ENCODE peak calls at places on chromosomes 4 and X, in four cellular contexts. Y is stimulated activated CD4-positive, alpha-beta T cell treated with anti-CD3 and anti-CD28 coated beads, Interleukin-2, amount 100 ng/mL, for 48 hours; R is posterior vena cava; F is left lung. A is an unnamed sample.

GRCh38 chr4:71231073-71231752 is 107.6 kb upstream of the SLC4A4 start:
- DNase-seq in F (peak), R (peak), Y (no peak), A (peak)

GRCh38 chr4:26197018-26197779 is 123.6 kb upstream of the RBPJ start:
- DNase-seq in R (no peak), Y (peak), F (no peak), A (peak)

GRCh38 chr4:13371050-13371449 is 113.1 kb downstream of the RAB28 start:
- DNase-seq in Y (no peak), F (no peak), R (no peak), A (no peak)

GRCh38 chrX:151806967-151807540 is 72.5 kb downstream of the CNGA2 start:
- DNase-seq in F (no peak), R (no peak), Y (no peak), A (no peak)

GRCh38 chr4:158810487-158811215 is 41.8 kb downstream of the FNIP2 start:
- DNase-seq in F (no peak), Y (peak), R (peak), A (peak)

GRCh38 chr4:85747871-85748491 is 273.0 kb downstream of the ARHGAP24 start:
- DNase-seq in Y (no peak), R (no peak), F (no peak), A (no peak)

GRCh38 chr4:85715996-85716737 is 241.2 kb downstream of the ARHGAP24 start:
- DNase-seq in Y (no peak), F (no peak), R (no peak), A (no peak)

GRCh38 chr4:102867278-102868152 is 1.3 kb upstream of the CISD2 start:
- DNase-seq in R (no peak), Y (no peak), F (no peak), A (no peak)

GRCh38 chr4:184932343-184932742 is 85.9 kb upstream of the HELT start:
- DNase-seq in F (no peak), R (no peak), Y (no peak), A (no peak)

GRCh38 chr4:183919173-183919572 is 14.1 kb downstream of the STOX2 start:
- DNase-seq in R (no peak), F (no peak), Y (no peak), A (peak)

GRCh38 chr4:76016383-76016782 is 6.9 kb downstream of the CXCL10 start:
- DNase-seq in F (no peak), Y (no peak), R (peak), A (no peak)

GRCh38 chr4:185305979-185306442 is 89.7 kb downstream of the LRP2BP start:
- DNase-seq in F (no peak), Y (no peak), R (no peak), A (no peak)

GRCh38 chrX:108396188-108396885 is 41.9 kb downstream of the COL4A6 start:
- DNase-seq in F (no peak), R (no peak), Y (no peak), A (no peak)

GRCh38 chrX:150357790-150358189 is 5.3 kb upstream of the MAMLD1 start:
- DNase-seq in Y (no peak), F (no peak), R (peak), A (no peak)

GRCh38 chr4:8225704-8226443 is 26.8 kb downstream of the SH3TC1 start:
- DNase-seq in R (no peak), Y (no peak), F (peak), A (no peak)

GRCh38 chrX:134636859-134637258 is 21.4 kb downstream of the PLAC1 start:
- DNase-seq in R (no peak), F (no peak), Y (no peak), A (no peak)

GRCh38 chr4:17058506-17058905 is 160.1 kb upstream of the LDB2 start:
- DNase-seq in F (no peak), Y (no peak), R (no peak), A (no peak)

GRCh38 chr4:25448379-25449109 is 71.5 kb downstream of the ANAPC4 start:
- DNase-seq in F (no peak), Y (no peak), R (no peak), A (no peak)

GRCh38 chrX:1601051-1601767 is 9.8 kb downstream of the AKAP17A start:
- DNase-seq in Y (no peak), F (peak), R (peak), A (no peak)

GRCh38 chr4:181685461-181685860 is 557.7 kb upstream of the TENM3 start:
- DNase-seq in F (no peak), R (no peak), Y (no peak), A (no peak)

GRCh38 chr4:165364452-165365080 is 14.2 kb upstream of the CPE start:
- DNase-seq in Y (no peak), F (no peak), R (no peak), A (no peak)

GRCh38 chrX:4435905-4436304 is 722.5 kb upstream of the PRKX start:
- DNase-seq in Y (no peak), R (no peak), F (no peak), A (no peak)

GRCh38 chr4:48333587-48333986 is 7.7 kb upstream of the SLAIN2 start:
- DNase-seq in Y (no peak), F (no peak), R (no peak), A (no peak)

GRCh38 chrX:37454537-37455285 is 105.5 kb downstream of the PRRG1 start:
- DNase-seq in Y (no peak), F (no peak), R (no peak), A (peak)

GRCh38 chrX:149152941-149153340 is 352.2 kb downstream of the IDS start:
- DNase-seq in R (no peak), Y (no peak), F (no peak), A (no peak)

GRCh38 chr4:81436096-81436495 is 35.6 kb downstream of the RASGEF1B start:
- DNase-seq in F (no peak), Y (no peak), R (no peak), A (no peak)

GRCh38 chr4:40316333-40316781 is 18.8 kb upstream of the CHRNA9 start:
- DNase-seq in Y (no peak), F (no peak), R (no peak), A (peak)

GRCh38 chr4:105128208-105128607 is 18.5 kb upstream of the TET2 start:
- DNase-seq in F (no peak), R (no peak), Y (no peak), A (no peak)

GRCh38 chr4:8651661-8652180 is 59.2 kb downstream of the CPZ start:
- DNase-seq in Y (no peak), R (peak), F (peak), A (no peak)

GRCh38 chrX:49204709-49205108 is 4.7 kb upstream of the SYP start:
- DNase-seq in F (no peak), Y (no peak), R (no peak), A (no peak)

GRCh38 chr4:5784960-5785611 is 74.1 kb downstream of the EVC start:
- DNase-seq in F (no peak), R (peak), Y (no peak), A (no peak)

GRCh38 chrX:104306180-104306579 is 51.4 kb upstream of the ESX1 start:
- DNase-seq in F (no peak), R (no peak), Y (no peak), A (no peak)

GRCh38 chrX:74423289-74423985 is 2.1 kb downstream of the SLC16A2 start:
- DNase-seq in F (no peak), Y (no peak), R (no peak), A (no peak)

A was measured in mucosa of descending colon.